ENCODE peak calls at places on chromosomes 2 and 18, in five cellular contexts. One of them, this sample, is unnamed.

GRCh38 chr2:44301111-44301510 is 25.8 kb downstream of the SLC3A1 start:
- DNase-seq in uterus: no peak
- DNase-seq in prostate gland: no peak
- DNase-seq in RWPE1: no peak
- DNase-seq in Peyer's patch: no peak
- DNase-seq in this sample: no peak

GRCh38 chr2:99337931-99338580 is 867 bp downstream of the EIF5B start:
- DNase-seq in uterus: no peak
- DNase-seq in prostate gland: no peak
- DNase-seq in RWPE1: peak
- DNase-seq in Peyer's patch: no peak
- DNase-seq in this sample: no peak

GRCh38 chr2:226791056-226791486 is 8.5 kb downstream of the IRS1 start:
- DNase-seq in uterus: peak
- DNase-seq in prostate gland: peak
- DNase-seq in RWPE1: peak
- DNase-seq in Peyer's patch: no peak
- DNase-seq in this sample: no peak

GRCh38 chr2:233037078-233037477 is 4.6 kb downstream of the NEU2 start:
- DNase-seq in uterus: no peak
- DNase-seq in prostate gland: no peak
- DNase-seq in RWPE1: peak
- DNase-seq in Peyer's patch: no peak
- DNase-seq in this sample: no peak

GRCh38 chr2:25257032-25257455 is 84.7 kb downstream of the DNMT3A start:
- DNase-seq in uterus: no peak
- DNase-seq in prostate gland: no peak
- DNase-seq in RWPE1: no peak
- DNase-seq in Peyer's patch: no peak
- DNase-seq in this sample: peak

GRCh38 chr2:236693531-236693930 is 123.9 kb downstream of the ACKR3 start:
- DNase-seq in uterus: no peak
- DNase-seq in prostate gland: no peak
- DNase-seq in RWPE1: no peak
- DNase-seq in Peyer's patch: no peak
- DNase-seq in this sample: no peak

GRCh38 chr2:30048636-30049175 is 98.1 kb upstream of the YPEL5 start:
- DNase-seq in uterus: no peak
- DNase-seq in prostate gland: no peak
- DNase-seq in RWPE1: no peak
- DNase-seq in Peyer's patch: no peak
- DNase-seq in this sample: no peak

GRCh38 chr2:179218848-179219594 is 45.6 kb downstream of the SESTD1 start:
- DNase-seq in uterus: peak
- DNase-seq in prostate gland: peak
- DNase-seq in RWPE1: peak
- DNase-seq in Peyer's patch: peak
- DNase-seq in this sample: peak

GRCh38 chr18:51149605-51150429 is 47.7 kb downstream of the MEX3C start:
- DNase-seq in uterus: no peak
- DNase-seq in prostate gland: no peak
- DNase-seq in RWPE1: no peak
- DNase-seq in Peyer's patch: no peak
- DNase-seq in this sample: peak

GRCh38 chr2:23384551-23385349 is at the start of gene KLHL29:
- DNase-seq in uterus: peak
- DNase-seq in prostate gland: peak
- DNase-seq in RWPE1: peak
- DNase-seq in Peyer's patch: peak
- DNase-seq in this sample: no peak

GRCh38 chr18:58829263-58829662 is 35.4 kb upstream of the ZNF532 start:
- DNase-seq in uterus: no peak
- DNase-seq in prostate gland: no peak
- DNase-seq in RWPE1: no peak
- DNase-seq in Peyer's patch: no peak
- DNase-seq in this sample: no peak

GRCh38 chr2:121634354-121635307 is 14.6 kb downstream of the CLASP1 start:
- DNase-seq in uterus: no peak
- DNase-seq in prostate gland: peak
- DNase-seq in RWPE1: peak
- DNase-seq in Peyer's patch: no peak
- DNase-seq in this sample: no peak

GRCh38 chr18:56575819-56576663 is 62.4 kb downstream of the TXNL1 start:
- DNase-seq in uterus: no peak
- DNase-seq in prostate gland: no peak
- DNase-seq in RWPE1: peak
- DNase-seq in Peyer's patch: no peak
- DNase-seq in this sample: no peak

GRCh38 chr18:10771053-10771709 is 245.4 kb downstream of the NAPG start:
- DNase-seq in uterus: no peak
- DNase-seq in prostate gland: no peak
- DNase-seq in RWPE1: peak
- DNase-seq in Peyer's patch: no peak
- DNase-seq in this sample: no peak

GRCh38 chr2:138414014-138414413 is 87.6 kb upstream of the SPOPL start:
- DNase-seq in uterus: no peak
- DNase-seq in prostate gland: no peak
- DNase-seq in RWPE1: no peak
- DNase-seq in Peyer's patch: no peak
- DNase-seq in this sample: no peak

GRCh38 chr2:133231264-133231663 is 337.0 kb downstream of the NCKAP5 start:
- DNase-seq in uterus: no peak
- DNase-seq in prostate gland: no peak
- DNase-seq in RWPE1: no peak
- DNase-seq in Peyer's patch: no peak
- DNase-seq in this sample: no peak

GRCh38 chr2:32958836-32959235 is 12.1 kb downstream of the LTBP1 start:
- DNase-seq in uterus: no peak
- DNase-seq in prostate gland: no peak
- DNase-seq in RWPE1: no peak
- DNase-seq in Peyer's patch: no peak
- DNase-seq in this sample: no peak

GRCh38 chr18:49073431-49073830 is 122.7 kb upstream of the SMAD7 start:
- DNase-seq in uterus: no peak
- DNase-seq in prostate gland: no peak
- DNase-seq in RWPE1: no peak
- DNase-seq in Peyer's patch: no peak
- DNase-seq in this sample: no peak

GRCh38 chr2:18741888-18742287 is 152.5 kb upstream of the NT5C1B start:
- DNase-seq in uterus: peak
- DNase-seq in prostate gland: no peak
- DNase-seq in RWPE1: no peak
- DNase-seq in Peyer's patch: no peak
- DNase-seq in this sample: no peak

GRCh38 chr2:236570081-236570979 is 705 bp downstream of the ACKR3 start:
- DNase-seq in uterus: no peak
- DNase-seq in prostate gland: no peak
- DNase-seq in RWPE1: no peak
- DNase-seq in Peyer's patch: no peak
- DNase-seq in this sample: no peak

GRCh38 chr2:160557903-160558302 is 64.3 kb upstream of the RBMS1 start:
- DNase-seq in uterus: no peak
- DNase-seq in prostate gland: no peak
- DNase-seq in RWPE1: no peak
- DNase-seq in Peyer's patch: no peak
- DNase-seq in this sample: no peak

GRCh38 chr2:176419591-176420071 is 150.4 kb downstream of the MTX2 start:
- DNase-seq in uterus: no peak
- DNase-seq in prostate gland: no peak
- DNase-seq in RWPE1: peak
- DNase-seq in Peyer's patch: no peak
- DNase-seq in this sample: peak

GRCh38 chr18:9364242-9364641 is 29.7 kb downstream of the TWSG1 start:
- DNase-seq in uterus: no peak
- DNase-seq in prostate gland: no peak
- DNase-seq in RWPE1: peak
- DNase-seq in Peyer's patch: no peak
- DNase-seq in this sample: no peak

GRCh38 chr18:9361191-9361590 is 26.6 kb downstream of the TWSG1 start:
- DNase-seq in uterus: no peak
- DNase-seq in prostate gland: no peak
- DNase-seq in RWPE1: no peak
- DNase-seq in Peyer's patch: no peak
- DNase-seq in this sample: no peak

GRCh38 chr18:9362869-9363268 is 28.3 kb downstream of the TWSG1 start:
- DNase-seq in uterus: no peak
- DNase-seq in prostate gland: no peak
- DNase-seq in RWPE1: peak
- DNase-seq in Peyer's patch: no peak
- DNase-seq in this sample: no peak

GRCh38 chr18:9365406-9365805 is 30.8 kb downstream of the TWSG1 start:
- DNase-seq in uterus: no peak
- DNase-seq in prostate gland: no peak
- DNase-seq in RWPE1: no peak
- DNase-seq in Peyer's patch: no peak
- DNase-seq in this sample: no peak

GRCh38 chr18:9366126-9366714 is 31.6 kb downstream of the TWSG1 start:
- DNase-seq in uterus: no peak
- DNase-seq in prostate gland: peak
- DNase-seq in RWPE1: peak
- DNase-seq in Peyer's patch: no peak
- DNase-seq in this sample: no peak
- TF ChIP-seq CTCF in uterus: no peak
- TF ChIP-seq CTCF in prostate gland: peak
- TF ChIP-seq CTCF in RWPE1: peak
- TF ChIP-seq CTCF in Peyer's patch: no peak
- TF ChIP-seq CTCF in this sample: peak

GRCh38 chr18:25136416-25137132 is 215.4 kb downstream of the ZNF521 start:
- DNase-seq in uterus: no peak
- DNase-seq in prostate gland: no peak
- DNase-seq in RWPE1: peak
- DNase-seq in Peyer's patch: no peak
- DNase-seq in this sample: no peak
- TF ChIP-seq CTCF in uterus: no peak
- TF ChIP-seq CTCF in prostate gland: no peak
- TF ChIP-seq CTCF in RWPE1: no peak
- TF ChIP-seq CTCF in Peyer's patch: no peak
- TF ChIP-seq CTCF in this sample: no peak

DNA sequence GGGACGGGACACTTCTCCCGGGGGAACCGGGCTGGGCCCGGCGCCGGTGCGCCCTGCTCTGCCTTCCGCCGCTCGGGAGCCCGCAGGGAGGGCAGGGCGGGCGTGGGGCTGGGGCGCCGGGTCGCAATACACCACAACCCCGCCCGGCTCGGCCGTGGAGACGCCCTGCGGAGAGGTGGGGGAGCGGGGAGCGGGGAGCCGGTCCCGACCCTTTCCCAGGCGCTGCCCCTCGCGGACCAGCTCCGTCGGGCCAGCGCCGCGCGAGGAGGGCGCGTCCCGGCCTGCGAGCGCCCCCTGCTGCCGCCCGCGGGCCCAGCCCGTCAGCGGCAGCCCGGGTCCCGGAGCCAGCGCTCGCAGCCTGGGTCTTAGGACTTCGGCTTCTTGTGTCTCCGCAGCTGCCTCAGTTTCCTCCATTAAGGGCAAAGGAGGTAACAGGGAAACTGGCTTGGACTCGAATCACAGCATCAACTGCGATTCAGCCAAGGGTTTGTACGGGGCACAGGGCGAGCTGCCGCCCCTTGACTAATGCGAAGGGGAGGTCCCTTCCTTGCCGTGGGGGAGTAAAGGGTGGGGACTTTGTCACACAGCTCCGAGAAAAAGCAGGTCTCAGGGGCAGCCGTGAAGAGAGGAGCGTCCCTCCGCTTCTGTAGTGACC is 635 bp upstream of the ADRA2B start:
- DNase-seq in uterus: no peak
- DNase-seq in prostate gland: peak
- DNase-seq in RWPE1: peak
- DNase-seq in Peyer's patch: peak
- DNase-seq in this sample: no peak
- TF ChIP-seq CTCF in uterus: peak
- TF ChIP-seq CTCF in prostate gland: peak
- TF ChIP-seq CTCF in RWPE1: peak
- TF ChIP-seq CTCF in Peyer's patch: peak
- TF ChIP-seq CTCF in this sample: peak

GRCh38 chr2:124241-124880 is 78.1 kb upstream of the FAM110C start:
- DNase-seq in uterus: peak
- DNase-seq in prostate gland: no peak
- DNase-seq in RWPE1: peak
- DNase-seq in Peyer's patch: no peak
- DNase-seq in this sample: no peak
- TF ChIP-seq CTCF in uterus: no peak
- TF ChIP-seq CTCF in prostate gland: no peak
- TF ChIP-seq CTCF in RWPE1: no peak
- TF ChIP-seq CTCF in Peyer's patch: no peak
- TF ChIP-seq CTCF in this sample: no peak

GRCh38 chr18:70069965-70070364 is 122.3 kb upstream of the CD226 start:
- DNase-seq in uterus: no peak
- DNase-seq in prostate gland: no peak
- DNase-seq in RWPE1: no peak
- DNase-seq in Peyer's patch: no peak
- DNase-seq in this sample: no peak

GRCh38 chr18:70074091-70074490 is 126.4 kb upstream of the CD226 start:
- DNase-seq in uterus: no peak
- DNase-seq in prostate gland: no peak
- DNase-seq in RWPE1: no peak
- DNase-seq in Peyer's patch: no peak
- DNase-seq in this sample: no peak

GRCh38 chr18:70075906-70076305 is 128.2 kb upstream of the CD226 start:
- DNase-seq in uterus: no peak
- DNase-seq in prostate gland: no peak
- DNase-seq in RWPE1: no peak
- DNase-seq in Peyer's patch: no peak
- DNase-seq in this sample: no peak

GRCh38 chr18:70073442-70073841 is 125.8 kb upstream of the CD226 start:
- DNase-seq in uterus: no peak
- DNase-seq in prostate gland: no peak
- DNase-seq in RWPE1: no peak
- DNase-seq in Peyer's patch: no peak
- DNase-seq in this sample: no peak

DNA sequence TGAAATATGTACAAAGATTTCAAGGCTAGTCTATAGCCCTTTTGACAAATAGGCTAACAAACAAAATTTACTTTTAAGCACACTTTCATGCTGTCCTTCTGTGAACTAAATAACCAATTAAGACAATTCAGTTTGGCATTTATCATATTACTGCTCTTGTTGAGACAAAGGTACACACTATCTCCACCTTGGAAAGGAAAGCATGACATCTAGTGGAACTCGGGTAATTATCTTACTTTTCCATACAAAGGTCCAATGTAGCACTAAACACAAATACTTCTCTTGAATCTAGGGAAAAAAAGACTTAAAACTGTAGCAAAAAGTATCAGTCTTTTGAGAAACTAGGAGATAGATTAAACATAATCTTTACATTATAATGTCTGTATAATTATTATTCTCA is 125.0 kb upstream of the CD226 start:
- DNase-seq in uterus: no peak
- DNase-seq in prostate gland: no peak
- DNase-seq in RWPE1: no peak
- DNase-seq in Peyer's patch: no peak
- DNase-seq in this sample: no peak
- TF ChIP-seq CTCF in uterus: no peak
- TF ChIP-seq CTCF in prostate gland: no peak
- TF ChIP-seq CTCF in RWPE1: peak
- TF ChIP-seq CTCF in Peyer's patch: peak
- TF ChIP-seq CTCF in this sample: peak

GRCh38 chr2:10909996-10910341 is 1.8 kb upstream of the KCNF1 start:
- DNase-seq in uterus: no peak
- DNase-seq in prostate gland: no peak
- DNase-seq in RWPE1: no peak
- DNase-seq in Peyer's patch: no peak
- DNase-seq in this sample: no peak
- TF ChIP-seq CTCF in uterus: no peak
- TF ChIP-seq CTCF in prostate gland: no peak
- TF ChIP-seq CTCF in RWPE1: no peak
- TF ChIP-seq CTCF in Peyer's patch: no peak
- TF ChIP-seq CTCF in this sample: no peak

GRCh38 chr2:11583840-11584529 is 50.1 kb downstream of the GREB1 start:
- DNase-seq in uterus: peak
- DNase-seq in prostate gland: peak
- DNase-seq in RWPE1: peak
- DNase-seq in Peyer's patch: peak
- DNase-seq in this sample: peak
- TF ChIP-seq CTCF in uterus: peak
- TF ChIP-seq CTCF in prostate gland: peak
- TF ChIP-seq CTCF in RWPE1: peak
- TF ChIP-seq CTCF in Peyer's patch: peak
- TF ChIP-seq CTCF in this sample: peak

This sample was measured in AG04449.